ENCODE peak calls at places on chromosomes 3 and 15, in four cellular contexts. One of them, this sample, is unnamed. For H3K4me1, the result is how much of the 10 kb centered on the place peaks cover.

GRCh38 chr15:57861805-57862586 is 155.5 kb downstream of the POLR2M start:
- DNase-seq in upper lobe of left lung: no peak
- DNase-seq in body of pancreas: no peak
- DNase-seq in esophagus squamous epithelium: no peak
- DNase-seq in this sample: no peak

GRCh38 chr3:175476489-175476888 is 617.4 kb downstream of the NAALADL2 start:
- DNase-seq in body of pancreas: no peak
- DNase-seq in esophagus squamous epithelium: no peak
- DNase-seq in upper lobe of left lung: no peak
- DNase-seq in this sample: no peak

GRCh38 chr15:58746174-58746573 is 3.3 kb downstream of the ADAM10 start:
- DNase-seq in upper lobe of left lung: no peak
- DNase-seq in esophagus squamous epithelium: no peak
- DNase-seq in body of pancreas: no peak
- DNase-seq in this sample: no peak

GRCh38 chr15:23497710-23498111 is 50.7 kb upstream of the GOLGA6L2 start:
- DNase-seq in upper lobe of left lung: no peak
- DNase-seq in body of pancreas: peak
- DNase-seq in esophagus squamous epithelium: no peak
- DNase-seq in this sample: no peak

GRCh38 chr15:64623347-64624024 is 151.9 kb downstream of the RBPMS2 start:
- DNase-seq in body of pancreas: no peak
- DNase-seq in esophagus squamous epithelium: no peak
- DNase-seq in upper lobe of left lung: no peak
- DNase-seq in this sample: no peak

GRCh38 chr3:101936419-101937331 is 87.4 kb downstream of the NFKBIZ start:
- DNase-seq in upper lobe of left lung: no peak
- DNase-seq in esophagus squamous epithelium: no peak
- DNase-seq in body of pancreas: no peak
- DNase-seq in this sample: no peak

GRCh38 chr3:61811652-61812051 is 250.3 kb downstream of the PTPRG start:
- DNase-seq in body of pancreas: no peak
- DNase-seq in esophagus squamous epithelium: no peak
- DNase-seq in upper lobe of left lung: no peak
- DNase-seq in this sample: no peak

GRCh38 chr15:72197460-72198409 is at the start of gene GRAMD2A:
- DNase-seq in esophagus squamous epithelium: no peak
- DNase-seq in body of pancreas: peak
- DNase-seq in upper lobe of left lung: peak
- DNase-seq in this sample: no peak

GRCh38 chr15:41557673-41558399 is 1.2 kb upstream of the TYRO3 start:
- DNase-seq in esophagus squamous epithelium: no peak
- DNase-seq in body of pancreas: peak
- DNase-seq in upper lobe of left lung: peak
- DNase-seq in this sample: no peak

GRCh38 chr3:152474585-152474984 is 205.9 kb downstream of the MBNL1 start:
- DNase-seq in body of pancreas: no peak
- DNase-seq in upper lobe of left lung: no peak
- DNase-seq in esophagus squamous epithelium: no peak
- DNase-seq in this sample: no peak

GRCh38 chr3:54970895-54971294 is 43.0 kb upstream of the LRTM1 start:
- DNase-seq in upper lobe of left lung: no peak
- DNase-seq in esophagus squamous epithelium: no peak
- DNase-seq in body of pancreas: no peak
- DNase-seq in this sample: no peak

GRCh38 chr3:13282528-13282985 is 137.6 kb downstream of the NUP210 start:
- DNase-seq in esophagus squamous epithelium: no peak
- DNase-seq in body of pancreas: peak
- DNase-seq in upper lobe of left lung: peak
- DNase-seq in this sample: no peak

GRCh38 chr3:19950316-19950715 is 3.4 kb downstream of the RAB5A start:
- DNase-seq in upper lobe of left lung: no peak
- DNase-seq in body of pancreas: no peak
- DNase-seq in esophagus squamous epithelium: no peak
- DNase-seq in this sample: no peak

GRCh38 chr3:110528305-110529121 is 543.1 kb upstream of the NECTIN3 start:
- DNase-seq in upper lobe of left lung: no peak
- DNase-seq in esophagus squamous epithelium: no peak
- DNase-seq in body of pancreas: no peak
- DNase-seq in this sample: no peak

GRCh38 chr3:72427575-72427974 is 420.7 kb downstream of the SHQ1 start:
- DNase-seq in upper lobe of left lung: no peak
- DNase-seq in esophagus squamous epithelium: no peak
- DNase-seq in body of pancreas: no peak
- DNase-seq in this sample: no peak

GRCh38 chr3:146517684-146518435 is 26.5 kb downstream of the PLSCR1 start:
- DNase-seq in upper lobe of left lung: no peak
- DNase-seq in esophagus squamous epithelium: no peak
- DNase-seq in body of pancreas: peak
- DNase-seq in this sample: no peak

GRCh38 chr3:156795890-156796451 is 30.2 kb upstream of the LEKR1 start:
- DNase-seq in body of pancreas: no peak
- DNase-seq in esophagus squamous epithelium: no peak
- DNase-seq in upper lobe of left lung: no peak
- DNase-seq in this sample: no peak

GRCh38 chr3:117355566-117355965 is 646.0 kb downstream of the TUSC7 start:
- DNase-seq in esophagus squamous epithelium: no peak
- DNase-seq in body of pancreas: peak
- DNase-seq in upper lobe of left lung: no peak
- DNase-seq in this sample: no peak

GRCh38 chr3:168498194-168498593 is 402.5 kb upstream of the GOLIM4 start:
- DNase-seq in body of pancreas: no peak
- DNase-seq in upper lobe of left lung: no peak
- DNase-seq in esophagus squamous epithelium: no peak
- DNase-seq in this sample: no peak

GRCh38 chr3:39107056-39107873 is at the start of the genes GORASP1 and TTC21A:
- DNase-seq in body of pancreas: peak
- DNase-seq in esophagus squamous epithelium: peak
- DNase-seq in upper lobe of left lung: peak
- DNase-seq in this sample: peak

GRCh38 chr3:10142707-10143560 is 1.4 kb downstream of the VHL start:
- DNase-seq in body of pancreas: peak
- DNase-seq in esophagus squamous epithelium: no peak
- DNase-seq in upper lobe of left lung: no peak
- DNase-seq in this sample: no peak

GRCh38 chr15:59268199-59268979 is 61.7 kb downstream of the LDHAL6B start:
- DNase-seq in upper lobe of left lung: no peak
- DNase-seq in esophagus squamous epithelium: no peak
- DNase-seq in body of pancreas: no peak
- DNase-seq in this sample: no peak

GRCh38 chr3:82031576-82031975 is 270.1 kb upstream of the GBE1 start:
- DNase-seq in body of pancreas: no peak
- DNase-seq in upper lobe of left lung: no peak
- DNase-seq in esophagus squamous epithelium: no peak
- DNase-seq in this sample: no peak

GRCh38 chr3:82033186-82033585 is 271.7 kb upstream of the GBE1 start:
- DNase-seq in upper lobe of left lung: no peak
- DNase-seq in body of pancreas: no peak
- DNase-seq in esophagus squamous epithelium: no peak
- DNase-seq in this sample: no peak

DNA sequence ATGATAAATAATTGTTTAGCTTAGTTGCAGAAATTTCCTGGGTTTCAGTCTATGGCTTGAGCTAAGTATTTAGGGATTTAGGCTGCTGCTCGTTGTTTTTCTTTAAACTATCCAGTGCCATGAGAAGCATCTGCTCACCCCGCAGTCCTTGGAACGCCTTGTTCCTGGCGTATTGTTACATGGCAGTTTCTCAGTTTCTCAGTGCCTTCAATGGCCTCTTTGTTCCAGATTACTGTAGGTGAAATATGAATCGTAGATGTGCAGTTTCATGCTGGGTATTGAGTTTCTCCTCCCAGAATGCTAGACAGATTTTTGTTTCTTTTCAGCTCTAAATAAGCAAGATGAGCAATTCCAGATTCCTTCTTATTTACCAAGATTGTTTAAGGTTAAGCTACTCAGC is 269.5 kb upstream of the GBE1 start:
- DNase-seq in upper lobe of left lung: no peak
- DNase-seq in body of pancreas: no peak
- DNase-seq in esophagus squamous epithelium: no peak
- DNase-seq in this sample: no peak
- H3K4me1 ChIP-seq in upper lobe of left lung: under half
- H3K4me1 ChIP-seq in body of pancreas: under half
- H3K4me1 ChIP-seq in esophagus squamous epithelium: under half
- H3K4me1 ChIP-seq in this sample: under half

GRCh38 chr15:34582461-34583357 is 742 bp downstream of the GOLGA8B start:
- DNase-seq in esophagus squamous epithelium: no peak
- DNase-seq in upper lobe of left lung: peak
- DNase-seq in body of pancreas: peak
- DNase-seq in this sample: no peak
- H3K4me3 ChIP-seq in esophagus squamous epithelium: peak
- H3K4me3 ChIP-seq in upper lobe of left lung: peak
- H3K4me3 ChIP-seq in body of pancreas: peak
- H3K4me3 ChIP-seq in this sample: peak

GRCh38 chr15:67120839-67121540 is 55.6 kb downstream of the SMAD3 start:
- DNase-seq in body of pancreas: peak
- DNase-seq in upper lobe of left lung: peak
- DNase-seq in esophagus squamous epithelium: peak
- DNase-seq in this sample: peak
- TF ChIP-seq POLR2A in body of pancreas: peak
- TF ChIP-seq POLR2A in upper lobe of left lung: peak
- TF ChIP-seq POLR2A in esophagus squamous epithelium: no peak
- TF ChIP-seq POLR2A in this sample: no peak

GRCh38 chr3:181700168-181701087 is 11.3 kb upstream of the SOX2 start:
- DNase-seq in upper lobe of left lung: no peak
- DNase-seq in esophagus squamous epithelium: no peak
- DNase-seq in body of pancreas: peak
- DNase-seq in this sample: peak
- H3K4me1 ChIP-seq in upper lobe of left lung: under half
- H3K4me1 ChIP-seq in esophagus squamous epithelium: under half
- H3K4me1 ChIP-seq in body of pancreas: under half
- H3K4me1 ChIP-seq in this sample: under half

GRCh38 chr3:16510620-16511319 is 2.7 kb downstream of the RFTN1 start:
- DNase-seq in body of pancreas: no peak
- DNase-seq in esophagus squamous epithelium: no peak
- DNase-seq in upper lobe of left lung: no peak
- DNase-seq in this sample: no peak
- H3K4me3 ChIP-seq in body of pancreas: no peak
- H3K4me3 ChIP-seq in esophagus squamous epithelium: no peak
- H3K4me3 ChIP-seq in upper lobe of left lung: no peak
- H3K4me3 ChIP-seq in this sample: no peak

DNA sequence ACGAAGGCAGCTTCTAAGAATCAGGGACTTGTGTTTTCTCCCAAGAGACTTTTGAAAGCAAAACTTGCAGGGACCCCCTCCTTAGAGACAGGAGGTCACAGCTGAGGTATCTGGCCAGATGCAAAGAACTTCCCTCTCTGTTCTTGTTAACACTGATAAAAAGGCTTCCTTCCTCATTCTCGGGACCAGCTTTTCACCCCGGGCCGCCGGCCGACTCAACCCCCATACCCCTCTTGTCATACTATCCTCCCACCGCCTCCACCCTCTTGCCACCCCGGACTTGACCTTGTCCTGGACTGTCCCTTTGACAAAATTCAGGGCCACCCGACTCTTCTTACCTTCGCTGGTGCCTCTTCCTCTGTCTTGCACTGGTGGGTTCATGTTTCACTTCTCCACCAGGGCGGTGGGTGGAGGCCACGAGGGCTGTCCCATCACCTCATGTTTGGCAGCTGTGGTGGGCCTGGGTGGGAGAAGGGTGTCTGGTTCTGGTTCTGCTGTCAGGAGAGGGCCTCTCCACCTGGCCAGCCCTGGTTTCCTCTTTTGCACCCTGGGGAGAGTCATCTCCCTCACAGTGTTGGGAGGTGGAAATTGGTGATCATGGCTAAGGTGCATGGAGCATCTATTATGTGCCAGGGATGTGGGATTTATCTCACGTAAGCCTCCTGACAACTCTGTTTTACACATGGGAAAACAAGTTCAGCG is 32.5 kb downstream of the BHLHE40 start:
- DNase-seq in esophagus squamous epithelium: no peak
- DNase-seq in body of pancreas: no peak
- DNase-seq in upper lobe of left lung: peak
- DNase-seq in this sample: no peak
- TF ChIP-seq POLR2A in esophagus squamous epithelium: no peak
- TF ChIP-seq POLR2A in body of pancreas: no peak
- TF ChIP-seq POLR2A in upper lobe of left lung: no peak
- TF ChIP-seq POLR2A in this sample: no peak

DNA sequence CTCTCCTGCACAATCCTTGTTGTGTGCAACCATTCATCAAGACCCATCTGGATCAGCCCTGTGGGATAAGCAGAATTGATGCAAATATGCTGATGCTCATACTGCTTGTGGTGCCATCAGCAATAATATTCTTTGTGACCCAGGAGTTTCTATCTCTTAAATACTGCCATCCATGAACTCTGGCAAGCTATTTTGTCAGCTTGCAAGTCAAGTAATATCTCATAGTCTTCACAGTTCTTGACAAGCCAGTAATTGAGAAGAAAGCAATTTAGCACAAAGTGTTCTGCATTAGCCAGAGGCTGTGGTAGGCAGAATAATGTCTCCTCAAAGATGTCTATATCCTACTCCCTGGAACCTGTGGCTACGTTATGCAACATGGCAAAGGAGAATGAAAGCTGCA is 49.0 kb downstream of the SPATA16 start:
- DNase-seq in body of pancreas: no peak
- DNase-seq in upper lobe of left lung: no peak
- DNase-seq in esophagus squamous epithelium: no peak
- DNase-seq in this sample: no peak
- H3K4me1 ChIP-seq in body of pancreas: under half
- H3K4me1 ChIP-seq in upper lobe of left lung: under half
- H3K4me1 ChIP-seq in esophagus squamous epithelium: under half
- H3K4me1 ChIP-seq in this sample: under half

This sample was measured in prostate gland.